ENCODE peak calls at places on chromosomes 11 and 22, in four cellular contexts. One of them, this sample, is unnamed.

GRCh38 chr11:122524532-122524882 is 131.0 kb upstream of the UBASH3B start:
- DNase-seq in K562: no peak
- DNase-seq in HCT116: no peak
- DNase-seq in HepG2: no peak
- DNase-seq in this sample: no peak

GRCh38 chr11:80595011-80595410 is 1154.2 kb upstream of the TENM4 start:
- DNase-seq in K562: no peak
- DNase-seq in HCT116: no peak
- DNase-seq in HepG2: peak
- DNase-seq in this sample: peak

GRCh38 chr11:67057410-67057757 is 737 bp downstream of the RHOD start:
- DNase-seq in K562: no peak
- DNase-seq in HCT116: no peak
- DNase-seq in HepG2: no peak
- DNase-seq in this sample: no peak

GRCh38 chr11:117836077-117836960 is 11.8 kb upstream of the FXYD2 start:
- DNase-seq in K562: no peak
- DNase-seq in HCT116: no peak
- DNase-seq in HepG2: no peak
- DNase-seq in this sample: no peak

GRCh38 chr11:8229299-8230177 is 34.1 kb downstream of the LMO1 start:
- DNase-seq in K562: no peak
- DNase-seq in HCT116: no peak
- DNase-seq in HepG2: no peak
- DNase-seq in this sample: no peak

GRCh38 chr11:102435688-102436087 is 16.9 kb downstream of the TMEM123 start:
- DNase-seq in K562: no peak
- DNase-seq in HCT116: no peak
- DNase-seq in HepG2: no peak
- DNase-seq in this sample: no peak

GRCh38 chr11:69050592-69051380 is 2.1 kb downstream of the TPCN2 start:
- DNase-seq in K562: no peak
- DNase-seq in HCT116: no peak
- DNase-seq in HepG2: no peak
- DNase-seq in this sample: no peak

GRCh38 chr11:92251980-92252379 is 27.4 kb downstream of the FAT3 start:
- DNase-seq in K562: no peak
- DNase-seq in HCT116: no peak
- DNase-seq in HepG2: no peak
- DNase-seq in this sample: no peak

GRCh38 chr11:16080688-16081388 is 275.5 kb downstream of the SOX6 start:
- DNase-seq in K562: no peak
- DNase-seq in HCT116: no peak
- DNase-seq in HepG2: no peak
- DNase-seq in this sample: no peak

GRCh38 chr11:58625086-58625485 is 2.6 kb downstream of the CNTF start:
- DNase-seq in K562: no peak
- DNase-seq in HCT116: no peak
- DNase-seq in HepG2: no peak
- DNase-seq in this sample: no peak

GRCh38 chr22:20519558-20519957 is 12.1 kb downstream of the MED15 start:
- DNase-seq in K562: no peak
- DNase-seq in HCT116: no peak
- DNase-seq in HepG2: no peak
- DNase-seq in this sample: no peak

GRCh38 chr11:134024420-134025085 is 44.3 kb upstream of the JAM3 start:
- DNase-seq in K562: no peak
- DNase-seq in HCT116: no peak
- DNase-seq in HepG2: no peak
- DNase-seq in this sample: no peak

GRCh38 chr11:71537537-71537936 is 288 bp upstream of the KRTAP5-8 start:
- DNase-seq in K562: no peak
- DNase-seq in HCT116: no peak
- DNase-seq in HepG2: no peak
- DNase-seq in this sample: no peak

GRCh38 chr11:38824573-38824972 is 2226.5 kb upstream of the RAG2 start:
- DNase-seq in K562: no peak
- DNase-seq in HCT116: no peak
- DNase-seq in HepG2: peak
- DNase-seq in this sample: no peak

GRCh38 chr11:10743354-10744035 is 7.6 kb upstream of the CTR9 start:
- DNase-seq in K562: no peak
- DNase-seq in HCT116: no peak
- DNase-seq in HepG2: no peak
- DNase-seq in this sample: no peak

GRCh38 chr11:105398636-105399035 is 211.2 kb upstream of the GRIA4 start:
- DNase-seq in K562: no peak
- DNase-seq in HCT116: no peak
- DNase-seq in HepG2: no peak
- DNase-seq in this sample: no peak

GRCh38 chr11:34165786-34166557 is 60.5 kb downstream of the NAT10 start:
- DNase-seq in K562: peak
- DNase-seq in HCT116: no peak
- DNase-seq in HepG2: no peak
- DNase-seq in this sample: no peak

GRCh38 chr11:15569626-15570025 is 454.9 kb downstream of the INSC start:
- DNase-seq in K562: no peak
- DNase-seq in HCT116: no peak
- DNase-seq in HepG2: no peak
- DNase-seq in this sample: no peak

GRCh38 chr11:134736251-134737072 is 324.4 kb upstream of the B3GAT1 start:
- DNase-seq in K562: no peak
- DNase-seq in HCT116: no peak
- DNase-seq in HepG2: no peak
- DNase-seq in this sample: no peak

GRCh38 chr11:45400594-45400993 is 114.5 kb upstream of the SYT13 start:
- DNase-seq in K562: no peak
- DNase-seq in HCT116: no peak
- DNase-seq in HepG2: no peak
- DNase-seq in this sample: peak

GRCh38 chr22:27115816-27116256 is 458.4 kb downstream of the MIAT start:
- DNase-seq in K562: no peak
- DNase-seq in HCT116: peak
- DNase-seq in HepG2: peak
- DNase-seq in this sample: no peak

GRCh38 chr11:63931045-63931444 is 7.8 kb upstream of the NAA40 start:
- DNase-seq in K562: no peak
- DNase-seq in HCT116: no peak
- DNase-seq in HepG2: no peak
- DNase-seq in this sample: no peak

GRCh38 chr22:33119044-33119443 is 60.9 kb upstream of the SYN3 start:
- DNase-seq in K562: no peak
- DNase-seq in HCT116: no peak
- DNase-seq in HepG2: no peak
- DNase-seq in this sample: no peak

GRCh38 chr11:68106165-68106940 is 14.8 kb downstream of the CHKA start:
- DNase-seq in K562: no peak
- DNase-seq in HCT116: no peak
- DNase-seq in HepG2: peak
- DNase-seq in this sample: no peak

GRCh38 chr11:128725630-128726461 is 32.0 kb downstream of the FLI1 start:
- DNase-seq in K562: no peak
- DNase-seq in HCT116: no peak
- DNase-seq in HepG2: no peak
- DNase-seq in this sample: no peak

GRCh38 chr11:77188323-77188911 is 60.4 kb downstream of the MYO7A start:
- DNase-seq in K562: peak
- DNase-seq in HCT116: peak
- DNase-seq in HepG2: peak
- DNase-seq in this sample: peak

GRCh38 chr11:129911298-129911697 is 15.9 kb upstream of the NFRKB start:
- DNase-seq in K562: no peak
- DNase-seq in HCT116: no peak
- DNase-seq in HepG2: no peak
- DNase-seq in this sample: no peak

GRCh38 chr11:116972692-116973091 is 125.5 kb downstream of the SIK3 start:
- DNase-seq in K562: no peak
- DNase-seq in HCT116: no peak
- DNase-seq in HepG2: no peak
- DNase-seq in this sample: no peak

GRCh38 chr11:128607819-128608218 is 20.5 kb upstream of the ETS1 start:
- DNase-seq in K562: no peak
- DNase-seq in HCT116: no peak
- DNase-seq in HepG2: no peak
- DNase-seq in this sample: no peak

GRCh38 chr22:50576806-50577696 is 1.2 kb downstream of the CPT1B start:
- DNase-seq in K562: no peak
- DNase-seq in HCT116: no peak
- DNase-seq in HepG2: no peak
- DNase-seq in this sample: no peak

GRCh38 chr11:119727523-119728081 is 1.4 kb downstream of the NECTIN1 start:
- DNase-seq in K562: peak
- DNase-seq in HCT116: no peak
- DNase-seq in HepG2: no peak
- DNase-seq in this sample: no peak

GRCh38 chr11:77075425-77075905 is 8.7 kb downstream of the CAPN5 start:
- DNase-seq in K562: no peak
- DNase-seq in HCT116: no peak
- DNase-seq in HepG2: no peak
- DNase-seq in this sample: no peak

GRCh38 chr11:16261836-16262644 is 94.3 kb downstream of the SOX6 start:
- DNase-seq in K562: no peak
- DNase-seq in HCT116: no peak
- DNase-seq in HepG2: peak
- DNase-seq in this sample: no peak

GRCh38 chr11:62889484-62890437 is 9.1 kb downstream of the SLC3A2 start:
- DNase-seq in K562: peak
- DNase-seq in HCT116: no peak
- DNase-seq in HepG2: peak
- DNase-seq in this sample: peak

GRCh38 chr11:35015621-35016387 is 99.4 kb downstream of the PDHX start:
- DNase-seq in K562: no peak
- DNase-seq in HCT116: no peak
- DNase-seq in HepG2: no peak
- DNase-seq in this sample: no peak

GRCh38 chr11:32983506-32983905 is 32.2 kb upstream of the DEPDC7 start:
- DNase-seq in K562: no peak
- DNase-seq in HCT116: no peak
- DNase-seq in HepG2: no peak
- DNase-seq in this sample: no peak
- TF ChIP-seq TCF7L2 in K562: no peak
- TF ChIP-seq TCF7L2 in HCT116: no peak
- TF ChIP-seq TCF7L2 in HepG2: no peak
- TF ChIP-seq TCF7L2 in this sample: no peak

GRCh38 chr11:75499423-75500305 is 26.1 kb downstream of the GDPD5 start:
- DNase-seq in K562: no peak
- DNase-seq in HCT116: no peak
- DNase-seq in HepG2: no peak
- DNase-seq in this sample: no peak
- TF ChIP-seq TCF7L2 in K562: no peak
- TF ChIP-seq TCF7L2 in HCT116: no peak
- TF ChIP-seq TCF7L2 in HepG2: no peak
- TF ChIP-seq TCF7L2 in this sample: no peak

GRCh38 chr11:100757636-100758035 is 70.5 kb downstream of the ARHGAP42 start:
- DNase-seq in K562: no peak
- DNase-seq in HCT116: no peak
- DNase-seq in HepG2: no peak
- DNase-seq in this sample: no peak
- TF ChIP-seq TCF7L2 in K562: no peak
- TF ChIP-seq TCF7L2 in HCT116: no peak
- TF ChIP-seq TCF7L2 in HepG2: no peak
- TF ChIP-seq TCF7L2 in this sample: no peak

GRCh38 chr11:12731841-12732336 is 57.7 kb downstream of the TEAD1 start:
- DNase-seq in K562: no peak
- DNase-seq in HCT116: peak
- DNase-seq in HepG2: no peak
- DNase-seq in this sample: no peak
- TF ChIP-seq TCF7L2 in K562: no peak
- TF ChIP-seq TCF7L2 in HCT116: no peak
- TF ChIP-seq TCF7L2 in HepG2: no peak
- TF ChIP-seq TCF7L2 in this sample: no peak

GRCh38 chr22:29520851-29521250 is 32.7 kb downstream of the THOC5 start:
- DNase-seq in K562: no peak
- DNase-seq in HCT116: no peak
- DNase-seq in HepG2: no peak
- DNase-seq in this sample: no peak

GRCh38 chr22:29521526-29521925 is 32.0 kb downstream of the THOC5 start:
- DNase-seq in K562: no peak
- DNase-seq in HCT116: no peak
- DNase-seq in HepG2: no peak
- DNase-seq in this sample: no peak

GRCh38 chr22:29519996-29520395 is 33.6 kb downstream of the THOC5 start:
- DNase-seq in K562: no peak
- DNase-seq in HCT116: no peak
- DNase-seq in HepG2: no peak
- DNase-seq in this sample: no peak

GRCh38 chr22:29512031-29512430 is 32.0 kb downstream of the NEFH start:
- DNase-seq in K562: no peak
- DNase-seq in HCT116: no peak
- DNase-seq in HepG2: no peak
- DNase-seq in this sample: no peak

DNA sequence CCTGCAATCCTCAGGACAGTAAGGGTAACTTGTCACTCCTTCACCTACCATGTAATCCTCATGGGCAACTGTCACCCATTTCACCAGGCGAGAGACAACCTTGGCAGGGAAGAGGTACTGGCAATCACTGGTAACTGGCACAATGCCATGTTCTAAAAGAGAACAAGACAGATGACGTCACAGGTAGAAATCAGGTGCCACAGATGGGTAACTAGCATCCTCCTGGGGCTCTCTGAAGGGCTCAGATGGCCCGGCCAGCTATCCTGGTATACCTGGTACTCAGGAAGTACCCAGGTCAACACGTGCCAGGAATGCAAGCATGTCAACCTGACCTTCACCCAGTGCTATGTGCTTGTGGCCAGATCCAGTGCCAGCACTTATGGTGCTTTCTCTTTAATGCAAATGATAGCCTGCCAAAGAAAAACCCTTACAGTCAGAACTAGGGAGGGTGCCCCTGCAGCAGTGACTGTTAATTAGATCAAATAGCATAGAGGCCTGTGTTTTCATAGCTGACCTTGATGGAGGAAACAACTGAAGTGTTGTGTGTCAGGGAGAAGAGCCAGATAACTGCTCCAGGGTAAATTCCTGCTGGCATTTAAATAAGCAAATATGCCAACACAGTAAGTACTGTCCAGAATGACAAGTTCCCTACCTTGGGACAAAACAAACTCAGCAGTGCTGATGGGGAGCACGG is 36.2 kb downstream of the THOC5 start:
- DNase-seq in K562: no peak
- DNase-seq in HCT116: no peak
- DNase-seq in HepG2: no peak
- DNase-seq in this sample: no peak
- TF ChIP-seq TCF7L2 in K562: no peak
- TF ChIP-seq TCF7L2 in HCT116: no peak
- TF ChIP-seq TCF7L2 in HepG2: no peak
- TF ChIP-seq TCF7L2 in this sample: no peak